ENCODE peak calls at places on chromosomes 2 and 18, in nine cellular contexts. G is sigmoid colon, V is epithelial cell of esophagus, M is lower lobe of right lung, F is body of pancreas, Q is nephron progenitor cell, A is ascending aorta, D is cardiac fibroblast, S is AG04450. H is an unnamed sample.

GRCh38 chr2:241817126-241817820 is 8.3 kb downstream of the NEU4 start:
- DNase-seq in G (peak; percentile 59), V (no peak), M (peak; percentile 37), F (no peak), Q (no peak), A (no peak), D (no peak), S (no peak), H (no peak)

GRCh38 chr2:44063007-44063406 is 67.2 kb upstream of the LRPPRC start:
- DNase-seq in G (no peak), V (no peak), M (no peak), F (peak; percentile 68), Q (no peak), A (no peak), D (no peak), S (no peak), H (no peak)

GRCh38 chr2:187403568-187404260 is 44.3 kb downstream of the CALCRL start:
- DNase-seq in G (no peak), V (no peak), M (no peak), F (no peak), Q (no peak), A (no peak), D (peak; percentile 60), S (no peak), H (no peak)

GRCh38 chr2:231308631-231309414 is 86.7 kb upstream of the B3GNT7 start:
- DNase-seq in G (no peak), V (peak; percentile 25), M (no peak), F (no peak), Q (no peak), A (no peak), D (peak; percentile 22), S (no peak), H (no peak)

GRCh38 chr2:42663106-42663755 is 94.8 kb downstream of the MTA3 start:
- DNase-seq in G (peak; percentile 80), V (peak; percentile 75), M (peak; percentile 72), F (peak; percentile 66), Q (peak; percentile 63), A (peak; percentile 16), D (peak; percentile 85), S (peak; percentile 65), H (peak; percentile 31)

GRCh38 chr2:46749042-46749461 is 166.6 kb downstream of the MCFD2 start:
- DNase-seq in G (no peak), V (peak; percentile 77), M (no peak), F (no peak), Q (no peak), A (no peak), D (peak; percentile 82), S (peak; percentile 37), H (peak; percentile 49)

GRCh38 chr2:30236591-30237245 is 5.4 kb downstream of the LBH start:
- DNase-seq in G (peak; percentile 60), V (no peak), M (no peak), F (no peak), Q (no peak), A (no peak), D (no peak), S (no peak), H (no peak)

GRCh38 chr2:54107903-54108615 is 7.4 kb upstream of the ACYP2 start:
- DNase-seq in G (no peak), V (peak; percentile 85), M (no peak), F (no peak), Q (no peak), A (no peak), D (no peak), S (no peak), H (no peak)

GRCh38 chr2:217790681-217791392 is 212.0 kb downstream of the TNS1 start:
- DNase-seq in G (peak; percentile 65), V (peak; percentile 70), M (no peak), F (no peak), Q (no peak), A (no peak), D (peak; percentile 55), S (peak; percentile 24), H (no peak)

GRCh38 chr2:208359632-208359986 is 47.0 kb upstream of the PTH2R start:
- DNase-seq in G (no peak), V (no peak), M (no peak), F (no peak), Q (no peak), A (no peak), D (no peak), S (no peak), H (no peak)

GRCh38 chr2:178219247-178219646 is 24.9 kb downstream of the OSBPL6 start:
- DNase-seq in G (no peak), V (no peak), M (no peak), F (no peak), Q (no peak), A (no peak), D (no peak), S (no peak), H (no peak)

GRCh38 chr2:8169443-8169842 is 512.4 kb upstream of the ID2 start:
- DNase-seq in G (no peak), V (no peak), M (no peak), F (no peak), Q (no peak), A (no peak), D (peak; percentile 84), S (peak; percentile 83), H (peak; percentile 69)

GRCh38 chr2:132469095-132469494 is 52.5 kb downstream of the GPR39 start:
- DNase-seq in G (no peak), V (no peak), M (no peak), F (no peak), Q (no peak), A (no peak), D (no peak), S (no peak), H (no peak)

GRCh38 chr18:44759925-44760342 is 79.2 kb downstream of the SETBP1 start:
- DNase-seq in G (no peak), V (no peak), M (no peak), F (no peak), Q (no peak), A (no peak), D (no peak), S (no peak), H (no peak)

GRCh38 chr2:8256888-8257287 is 425.0 kb upstream of the ID2 start:
- DNase-seq in G (no peak), V (no peak), M (no peak), F (no peak), Q (no peak), A (no peak), D (no peak), S (no peak), H (no peak)

GRCh38 chr2:158457826-158458616 is 1.3 kb downstream of the PKP4 start:
- DNase-seq in G (peak; percentile 78), V (peak; percentile 70), M (peak; percentile 89), F (peak; percentile 86), Q (peak; percentile 91), A (no peak), D (peak; percentile 60), S (no peak), H (no peak)
- TF ChIP-seq CTCF in G (peak; percentile 35), V (peak; percentile 19), M (peak; percentile 51), F (peak; percentile 74), Q (peak; percentile 33), A (peak; percentile 32), D (peak; percentile 1), S (peak; percentile 37), H (peak; percentile 12)

DNA sequence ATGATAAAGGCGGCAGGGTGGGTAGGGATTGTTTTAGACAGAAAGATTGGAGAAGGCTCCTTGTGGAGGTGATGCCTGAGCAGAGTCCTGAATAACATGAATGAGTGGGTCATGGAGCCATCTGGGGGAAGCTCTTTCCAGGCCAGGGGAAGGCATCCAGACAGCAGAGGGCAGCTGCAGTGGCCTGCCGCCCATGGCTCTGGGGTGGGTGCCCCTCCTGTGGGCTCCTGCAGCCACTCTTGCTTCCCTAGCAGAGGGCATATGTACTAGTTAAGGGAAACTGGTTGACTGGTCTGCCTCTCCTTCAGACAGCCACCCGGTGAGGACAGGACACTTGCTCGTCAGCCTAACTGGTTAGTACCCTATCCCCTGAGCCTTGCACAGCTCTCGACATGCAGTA is 46.5 kb upstream of the SLC1A4 start:
- DNase-seq in G (no peak), V (no peak), M (no peak), F (no peak), Q (no peak), A (no peak), D (no peak), S (no peak), H (no peak)
- TF ChIP-seq CTCF in G (no peak), V (no peak), M (no peak), F (no peak), Q (no peak), A (no peak), D (no peak), S (no peak), H (no peak)

GRCh38 chr18:12858961-12859360 is 25.1 kb downstream of the PTPN2 start:
- DNase-seq in G (no peak), V (no peak), M (no peak), F (no peak), Q (no peak), A (no peak), D (no peak), S (no peak), H (no peak)

GRCh38 chr18:12857991-12858544 is 26.0 kb downstream of the PTPN2 start:
- DNase-seq in G (no peak), V (peak; percentile 46), M (no peak), F (no peak), Q (no peak), A (no peak), D (no peak), S (no peak), H (no peak)

GRCh38 chr18:12860530-12860929 is 23.5 kb downstream of the PTPN2 start:
- DNase-seq in G (no peak), V (no peak), M (no peak), F (no peak), Q (no peak), A (no peak), D (no peak), S (no peak), H (no peak)

GRCh38 chr18:12855886-12856285 is 28.2 kb downstream of the PTPN2 start:
- DNase-seq in G (no peak), V (peak; percentile 36), M (no peak), F (no peak), Q (no peak), A (no peak), D (no peak), S (no peak), H (no peak)

GRCh38 chr18:12857215-12857924 is 26.7 kb downstream of the PTPN2 start:
- DNase-seq in G (no peak), V (no peak), M (no peak), F (no peak), Q (no peak), A (no peak), D (no peak), S (no peak), H (no peak)
- TF ChIP-seq CTCF in G (no peak), V (no peak), M (no peak), F (no peak), Q (no peak), A (no peak), D (no peak), S (no peak), H (no peak)

DNA sequence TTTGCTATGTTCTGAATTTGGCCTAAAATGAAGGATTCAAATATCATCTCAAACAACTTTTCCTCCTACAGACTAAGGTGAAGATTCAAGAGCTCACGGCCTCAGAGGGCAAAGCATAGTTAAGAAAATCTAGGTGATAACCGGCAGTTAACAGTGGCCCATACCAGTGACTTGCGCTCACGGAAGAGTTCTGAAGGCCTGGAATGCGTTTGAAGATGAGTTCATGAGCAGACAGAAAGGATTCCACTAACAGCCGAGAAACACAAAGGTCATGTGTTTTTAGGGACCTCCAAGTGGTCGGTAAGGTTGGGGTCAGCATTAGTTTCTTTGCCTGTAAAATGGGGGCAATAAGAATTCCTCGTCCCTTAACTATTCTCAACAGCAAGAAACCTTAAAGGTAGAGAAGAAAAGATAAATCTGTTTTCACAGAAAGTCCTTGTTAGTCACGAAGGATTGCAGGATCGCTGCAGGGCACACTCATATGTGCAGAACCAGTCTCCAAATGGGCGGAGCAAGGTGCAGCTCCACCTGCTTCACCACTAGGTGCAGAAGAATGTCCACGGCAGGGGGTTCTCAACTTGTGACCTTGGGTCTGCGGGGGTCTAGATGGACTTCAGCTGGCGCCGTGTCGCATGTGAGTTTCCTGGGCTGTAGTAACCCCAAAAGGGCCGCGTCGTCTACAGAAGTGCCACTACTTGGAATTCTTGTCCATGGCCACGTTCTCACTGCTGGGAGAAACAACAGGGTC is 708 bp upstream of the RPIA start:
- DNase-seq in G (no peak), V (peak; percentile 91), M (peak; percentile 57), F (peak; percentile 66), Q (no peak), A (no peak), D (peak; percentile 16), S (no peak), H (no peak)
- TF ChIP-seq CTCF in G (peak; percentile 42), V (peak; percentile 51), M (no peak), F (peak; percentile 32), Q (no peak), A (no peak), D (peak; percentile 26), S (peak; percentile 15), H (no peak)

H was measured in AG09319.